ENCODE peak calls at places on chromosomes 11 and 22, in ten cellular contexts. C is endothelial cell of umbilical vein, B is ovary, Z is esophagus squamous epithelium, J is A549, A is body of pancreas, P is prostate gland, Q is thyroid gland, O is testis, F is sigmoid colon. N is an unnamed sample.

GRCh38 chr22:38760477-38761201 is 4.8 kb upstream of the SUN2 start:
- DNase-seq in P (no peak), A (no peak), C (no peak), Z (no peak), O (no peak), Q (no peak), F (no peak), J (no peak), B (no peak), N (no peak)

GRCh38 chr11:13983081-13983751 is 20.7 kb downstream of the SPON1 start:
- DNase-seq in O (no peak), A (no peak), P (peak), J (no peak), Z (no peak), Q (peak), B (peak), F (peak), C (no peak), N (no peak)

GRCh38 chr22:39932918-39933649 is 27.1 kb upstream of the TMA7B start:
- DNase-seq in A (peak), Z (no peak), Q (no peak), B (no peak), P (no peak), O (no peak), C (peak), F (no peak), J (peak), N (no peak)

GRCh38 chr11:132605794-132606570 is 926.3 kb downstream of the OPCML start:
- DNase-seq in C (no peak), A (no peak), J (no peak), O (no peak), F (no peak), P (no peak), Z (no peak), Q (peak), B (no peak), N (no peak)

GRCh38 chr11:119700030-119700429 is 29.0 kb downstream of the NECTIN1 start:
- DNase-seq in A (peak), O (no peak), B (no peak), C (no peak), Z (no peak), J (no peak), P (no peak), Q (no peak), F (no peak), N (no peak)

GRCh38 chr11:3006505-3007260 is 14.6 kb upstream of the NAP1L4 start:
- DNase-seq in Z (no peak), C (no peak), F (peak), A (no peak), P (no peak), Q (peak), J (no peak), B (no peak), O (no peak), N (no peak)

GRCh38 chr11:80719292-80719646 is 1278.4 kb upstream of the TENM4 start:
- DNase-seq in F (no peak), Q (no peak), P (no peak), J (no peak), O (no peak), Z (no peak), C (no peak), B (no peak), A (no peak), N (no peak)

GRCh38 chr22:43879901-43880742 is 11.7 kb downstream of the PNPLA5 start:
- DNase-seq in Z (no peak), J (no peak), P (no peak), A (peak), C (no peak), F (peak), O (no peak), Q (no peak), B (no peak), N (no peak)

GRCh38 chr11:16979708-16980622 is 34.2 kb downstream of the PLEKHA7 start:
- DNase-seq in O (no peak), Q (no peak), P (no peak), B (no peak), F (no peak), Z (no peak), J (no peak), C (no peak), A (no peak), N (no peak)

GRCh38 chr11:34667810-34668582 is 47.1 kb downstream of the EHF start:
- DNase-seq in B (no peak), P (peak), O (no peak), A (no peak), Q (no peak), F (no peak), J (peak), Z (no peak), C (no peak), N (no peak)

GRCh38 chr22:17381237-17381913 is 12.1 kb downstream of the CECR2 start:
- DNase-seq in A (no peak), B (no peak), P (no peak), J (no peak), Q (no peak), C (no peak), O (no peak), F (no peak), Z (no peak), N (no peak)

GRCh38 chr11:31557991-31558390 is 48.4 kb downstream of the ELP4 start:
- DNase-seq in O (no peak), J (no peak), F (no peak), Z (no peak), B (no peak), P (no peak), Q (no peak), A (no peak), C (peak), N (no peak)

GRCh38 chr11:129917231-129917630 is 21.9 kb upstream of the NFRKB start:
- DNase-seq in Q (no peak), P (no peak), C (no peak), Z (no peak), O (no peak), F (no peak), J (no peak), B (no peak), A (no peak), N (no peak)

GRCh38 chr11:45816614-45817013 is 11.7 kb downstream of the SLC35C1 start:
- DNase-seq in B (no peak), Z (no peak), A (no peak), F (peak), C (no peak), Q (no peak), P (no peak), J (no peak), O (no peak), N (no peak)

GRCh38 chr11:60168306-60168705 is 14.6 kb downstream of the MS4A6A start:
- DNase-seq in J (no peak), O (no peak), F (no peak), B (no peak), Z (no peak), A (no peak), Q (no peak), C (no peak), P (no peak), N (no peak)

GRCh38 chr11:82521427-82521826 is 212.2 kb downstream of the FAM181B start:
- DNase-seq in B (no peak), F (peak), O (peak), A (no peak), C (no peak), J (no peak), Q (no peak), P (no peak), Z (no peak), N (no peak)

GRCh38 chr11:78037825-78038620 is 14.9 kb upstream of the KCTD14 start:
- DNase-seq in C (no peak), P (no peak), F (no peak), O (no peak), Q (no peak), Z (no peak), B (no peak), J (no peak), A (no peak), N (no peak)

GRCh38 chr11:78039919-78040671 is 17.0 kb upstream of the KCTD14 start:
- DNase-seq in C (peak), P (peak), Z (no peak), O (peak), F (peak), Q (peak), B (peak), J (peak), A (peak), N (peak)

GRCh38 chr11:78039391-78039918 is 16.4 kb upstream of the KCTD14 start:
- DNase-seq in B (no peak), A (no peak), F (no peak), P (no peak), O (no peak), J (no peak), C (no peak), Z (no peak), Q (no peak), N (no peak)

GRCh38 chr11:78037056-78037455 is 14.0 kb upstream of the KCTD14 start:
- DNase-seq in Q (peak), Z (no peak), P (no peak), C (no peak), J (no peak), A (peak), F (no peak), B (no peak), O (no peak), N (no peak)

DNA sequence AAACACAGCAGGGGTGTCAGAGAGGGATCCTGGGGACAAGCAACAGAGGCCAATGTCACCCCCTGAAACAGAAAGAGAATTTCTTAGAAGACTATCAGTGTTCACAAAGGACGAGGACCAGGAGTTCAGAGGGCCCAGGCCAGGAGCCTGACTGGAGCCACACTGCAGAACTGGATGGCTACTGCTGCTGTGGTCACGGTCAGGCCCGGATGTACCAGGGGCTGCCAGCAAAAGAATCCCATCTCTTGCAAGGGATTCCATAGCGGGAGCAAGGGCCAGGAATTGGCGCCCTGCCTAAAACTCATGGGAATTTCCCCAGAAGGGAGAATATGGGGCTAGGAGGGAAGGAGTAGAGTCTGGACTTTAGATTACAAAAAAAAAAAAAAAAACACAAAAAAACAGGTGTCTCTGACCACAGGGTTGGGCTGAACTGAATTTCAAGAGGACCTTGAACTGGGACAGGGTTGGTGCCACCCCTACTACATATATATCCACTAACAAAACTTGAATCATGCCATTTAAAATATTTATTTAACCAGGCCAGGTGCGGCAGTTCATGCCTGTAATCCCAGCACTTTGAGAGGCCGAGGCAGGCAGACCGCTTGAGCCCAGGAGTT is 15.7 kb upstream of the KCTD14 start:
- DNase-seq in J (no peak), Z (no peak), B (no peak), O (no peak), C (peak), F (no peak), Q (peak), A (peak), P (no peak), N (no peak)
- H3K27ac ChIP-seq in J (peak), Z (no peak), B (no peak), O (no peak), C (no peak), F (no peak), Q (no peak), A (peak), P (no peak), N (no peak)

GRCh38 chr11:64659417-64660144 is 63.4 kb downstream of the NRXN2 start:
- DNase-seq in Z (no peak), O (no peak), P (no peak), B (no peak), Q (no peak), J (peak), C (no peak), A (no peak), F (no peak), N (no peak)
- TF ChIP-seq POLR2A in Z (no peak), O (no peak), P (no peak), B (no peak), Q (no peak), J (no peak), C (no peak), A (no peak), F (no peak), N (no peak)

GRCh38 chr11:112273066-112273465 is 12.4 kb upstream of the PLET1 start:
- DNase-seq in A (no peak), B (no peak), P (no peak), F (no peak), J (no peak), Z (no peak), Q (no peak), O (no peak), C (no peak), N (no peak)

GRCh38 chr11:112277029-112277428 is 16.4 kb upstream of the PLET1 start:
- DNase-seq in J (no peak), O (no peak), Z (no peak), Q (no peak), B (no peak), F (no peak), A (no peak), P (no peak), C (no peak), N (no peak)

GRCh38 chr11:112270551-112271180 is 10.0 kb upstream of the PLET1 start:
- DNase-seq in F (no peak), Z (no peak), P (no peak), J (no peak), B (no peak), C (no peak), A (peak), Q (peak), O (no peak), N (no peak)

GRCh38 chr11:112271242-112271641 is 10.6 kb upstream of the PLET1 start:
- DNase-seq in F (no peak), A (no peak), Z (no peak), B (no peak), P (no peak), C (no peak), Q (no peak), J (no peak), O (no peak), N (no peak)

GRCh38 chr11:112274007-112274783 is 13.5 kb upstream of the PLET1 start:
- DNase-seq in Z (no peak), J (no peak), C (no peak), O (no peak), P (no peak), B (no peak), F (no peak), Q (no peak), A (no peak), N (no peak)
- H3K27ac ChIP-seq in Z (no peak), J (no peak), C (no peak), O (no peak), P (no peak), B (no peak), F (no peak), Q (no peak), A (no peak), N (no peak)

DNA sequence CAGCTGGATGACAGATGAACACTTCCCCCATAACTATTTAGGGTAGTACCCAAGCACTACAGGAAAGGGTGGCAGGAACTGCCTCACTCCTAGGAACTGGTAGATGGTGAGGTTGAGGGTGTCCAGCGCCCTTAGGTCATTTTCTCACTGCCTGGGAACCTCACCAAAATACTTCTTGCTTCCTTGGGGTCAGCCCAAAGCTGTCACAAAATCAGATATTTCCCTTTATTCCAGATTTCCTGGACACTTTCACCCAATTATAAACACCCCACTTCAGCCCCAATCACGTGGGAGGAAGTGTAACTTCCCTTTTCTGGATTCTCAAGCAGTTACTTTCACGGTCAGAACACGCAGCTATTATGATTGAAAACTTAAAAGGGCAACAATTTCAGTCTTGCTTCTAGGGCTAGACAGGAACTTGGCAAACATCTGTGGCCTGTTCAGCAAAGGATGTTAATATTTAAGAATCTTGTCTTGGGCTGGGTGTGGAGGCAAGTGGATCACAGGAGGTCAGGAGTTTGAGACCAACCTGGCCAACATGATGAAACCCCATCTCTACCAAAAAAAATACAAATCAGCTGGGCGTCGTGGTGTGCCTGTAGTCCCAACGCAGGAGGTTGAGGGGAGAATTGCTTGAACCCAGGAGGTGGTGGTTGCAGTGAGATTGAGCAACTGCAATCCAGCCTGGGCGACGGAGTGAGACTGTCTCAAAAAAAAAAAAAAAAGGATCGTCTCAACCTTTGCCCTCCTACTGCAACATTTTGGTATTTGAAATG is 4.0 kb downstream of the FTH1 start:
- DNase-seq in Z (no peak), Q (no peak), O (no peak), J (peak), B (peak), P (no peak), F (peak), A (no peak), C (peak), N (no peak)
- TF ChIP-seq POLR2A in Z (no peak), Q (no peak), O (no peak), J (peak), B (peak), P (no peak), F (no peak), A (peak), C (peak), N (no peak)

DNA sequence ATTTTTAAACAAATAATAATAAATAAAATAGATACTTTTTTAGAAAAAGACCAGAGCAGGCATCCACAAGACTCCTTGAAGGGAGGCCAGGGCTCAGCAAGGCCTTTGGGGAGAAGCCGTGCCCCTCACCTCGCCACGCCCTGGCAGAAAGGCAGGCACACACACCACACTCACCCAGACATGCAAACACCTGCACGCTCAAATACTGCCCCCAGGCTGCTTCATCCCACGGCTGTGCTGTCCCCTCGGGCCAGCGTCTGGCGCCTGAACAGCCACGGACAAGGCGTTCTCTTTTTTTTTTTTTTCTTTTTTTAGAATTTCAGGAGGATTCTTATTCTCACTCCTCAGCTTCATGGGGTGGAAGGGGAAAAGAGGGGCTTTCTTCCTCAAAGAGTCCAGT is 1.5 kb downstream of the FADS3 start:
- DNase-seq in B (no peak), F (no peak), A (no peak), P (no peak), J (no peak), Z (no peak), C (no peak), Q (no peak), O (no peak), N (no peak)
- H3K27ac ChIP-seq in B (no peak), F (peak), A (no peak), P (no peak), J (peak), Z (peak), C (peak), Q (no peak), O (no peak), N (peak)

GRCh38 chr11:798093-798713 is at the start of gene SLC25A22:
- DNase-seq in P (peak), B (peak), O (peak), A (peak), Z (no peak), C (peak), Q (peak), J (peak), F (no peak), N (peak)
- TF ChIP-seq POLR2A in P (no peak), B (no peak), O (no peak), A (no peak), Z (no peak), C (no peak), Q (peak), J (peak), F (no peak), N (no peak)

GRCh38 chr11:20050551-20051333 is 109.5 kb downstream of the DBX1 start:
- DNase-seq in J (no peak), Q (peak), B (no peak), P (peak), C (no peak), O (no peak), A (no peak), Z (no peak), F (no peak), N (no peak)
- H3K27ac ChIP-seq in J (peak), Q (peak), B (no peak), P (no peak), C (no peak), O (no peak), A (no peak), Z (peak), F (no peak), N (peak)

GRCh38 chr22:50523806-50524663 is 1.4 kb downstream of the SCO2 start:
- DNase-seq in Z (no peak), A (no peak), O (no peak), Q (no peak), P (no peak), J (no peak), C (no peak), F (peak), B (no peak), N (peak)
- TF ChIP-seq POLR2A in Z (no peak), A (no peak), O (no peak), Q (no peak), P (no peak), J (no peak), C (no peak), F (no peak), B (no peak), N (no peak)

DNA sequence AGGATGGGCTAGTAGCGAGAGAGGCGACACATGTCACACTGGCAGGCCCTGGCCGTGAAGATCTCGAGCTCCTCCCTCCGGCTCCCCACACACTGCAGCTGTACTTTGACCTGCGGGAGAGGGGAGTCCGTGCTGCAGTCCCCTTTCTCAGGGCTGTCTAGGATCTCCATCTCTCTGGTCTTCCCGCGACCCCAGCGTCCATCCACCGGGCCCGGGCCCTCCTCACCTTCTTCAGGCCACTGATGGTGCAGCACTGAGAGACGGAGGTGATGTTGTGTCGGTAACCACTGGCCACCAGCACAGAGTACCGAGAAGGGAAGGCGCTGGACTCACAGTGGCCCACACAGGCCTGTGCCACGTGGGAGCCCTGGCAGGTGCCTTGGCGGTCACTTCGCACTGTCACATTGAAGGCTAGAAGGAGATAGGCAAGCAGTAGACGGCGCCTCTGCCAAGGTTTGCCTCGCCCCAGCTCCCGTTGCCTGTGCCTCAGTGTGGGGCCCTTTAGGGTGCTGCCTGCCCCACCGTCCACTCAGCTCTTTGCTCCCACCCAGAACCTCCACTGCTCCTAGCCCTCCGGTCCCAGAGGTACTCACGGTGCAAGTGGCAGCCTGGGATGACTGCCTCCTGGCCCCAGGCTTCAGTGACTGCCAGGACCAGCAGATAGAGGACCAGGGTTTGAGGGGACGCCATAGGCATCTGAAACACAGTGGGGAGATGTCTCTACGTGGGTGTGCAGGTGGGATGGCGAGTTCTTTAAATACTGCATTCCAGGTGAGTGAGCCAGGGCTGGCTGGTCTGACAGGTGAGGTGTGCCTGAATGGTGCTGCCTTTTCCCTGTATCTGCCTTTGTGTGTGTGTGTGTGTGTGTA is 694 bp downstream of the GPHA2 start:
- DNase-seq in P (no peak), Z (no peak), C (no peak), A (peak), O (no peak), B (no peak), J (no peak), Q (no peak), F (no peak), N (no peak)
- H3K27ac ChIP-seq in P (no peak), Z (no peak), C (no peak), A (peak), O (no peak), B (no peak), J (no peak), Q (no peak), F (no peak), N (no peak)